ENCODE peak calls at places on chromosomes 16 and 17, in five cellular contexts. Z is GM23248, C is A673, G is AG04450, B is ascending aorta. N is an unnamed sample.

GRCh38 chr17:29005936-29006438 is at the start of gene SEZ6:
- DNase-seq in C (peak; percentile 87), Z (peak; percentile 78), B (peak; percentile 75), G (peak; percentile 7), N (no peak)

GRCh38 chr17:61863801-61864126 is 436 bp upstream of the BRIP1 start:
- DNase-seq in G (no peak), B (no peak), Z (no peak), C (no peak), N (no peak)

GRCh38 chr17:40456396-40456951 is 13.2 kb downstream of the IGFBP4 start:
- DNase-seq in Z (peak; percentile 50), C (no peak), B (no peak), G (no peak), N (no peak)

GRCh38 chr17:3918372-3919122 is 2.3 kb upstream of the P2RX1 start:
- DNase-seq in Z (no peak), G (no peak), C (no peak), B (no peak), N (no peak)

GRCh38 chr16:66428682-66429251 is 1.7 kb downstream of the BEAN1 start:
- DNase-seq in G (no peak), C (no peak), B (peak; percentile 48), Z (no peak), N (no peak)

GRCh38 chr16:87070657-87071056 is 246.5 kb downstream of the C16orf95 start:
- DNase-seq in Z (no peak), B (no peak), C (no peak), G (no peak), N (no peak)

GRCh38 chr16:66975302-66975893 is 13.0 kb upstream of the CES4A start:
- DNase-seq in Z (no peak), C (no peak), G (no peak), B (no peak), N (no peak)

GRCh38 chr17:31321481-31321880 is at the start of gene EVI2A:
- DNase-seq in Z (peak; percentile 80), C (peak; percentile 57), G (no peak), B (no peak), N (no peak)

GRCh38 chr17:17575360-17576251 is 15.9 kb downstream of the PEMT start:
- DNase-seq in G (no peak), Z (peak; percentile 12), C (no peak), B (no peak), N (no peak)

GRCh38 chr17:78847052-78847451 is 6.4 kb upstream of the USP36 start:
- DNase-seq in Z (no peak), G (no peak), C (no peak), B (no peak), N (no peak)

GRCh38 chr17:71486171-71486740 is 634.6 kb upstream of the SOX9 start:
- DNase-seq in Z (peak; percentile 45), B (no peak), C (no peak), G (no peak), N (no peak)

GRCh38 chr17:41329279-41329925 is 13.9 kb upstream of the KRTAP17-1 start:
- DNase-seq in B (no peak), G (no peak), C (peak; percentile 59), Z (peak; percentile 81), N (peak; percentile 22)

GRCh38 chr17:7437369-7437863 is 1.9 kb upstream of the FGF11 start:
- DNase-seq in Z (no peak), C (no peak), B (no peak), G (no peak), N (no peak)

GRCh38 chr17:7438050-7438614 is 1.2 kb upstream of the FGF11 start:
- DNase-seq in C (peak; percentile 90), G (no peak), Z (peak; percentile 40), B (no peak), N (no peak)

GRCh38 chr17:7438656-7439460 is 454 bp upstream of the FGF11 start:
- DNase-seq in Z (no peak), C (no peak), B (no peak), G (no peak), N (no peak)

GRCh38 chr17:7435676-7436555 is 681 bp downstream of the TMEM102 start:
- DNase-seq in C (peak; percentile 78), B (peak; percentile 74), Z (peak; percentile 60), G (no peak), N (no peak)

DNA sequence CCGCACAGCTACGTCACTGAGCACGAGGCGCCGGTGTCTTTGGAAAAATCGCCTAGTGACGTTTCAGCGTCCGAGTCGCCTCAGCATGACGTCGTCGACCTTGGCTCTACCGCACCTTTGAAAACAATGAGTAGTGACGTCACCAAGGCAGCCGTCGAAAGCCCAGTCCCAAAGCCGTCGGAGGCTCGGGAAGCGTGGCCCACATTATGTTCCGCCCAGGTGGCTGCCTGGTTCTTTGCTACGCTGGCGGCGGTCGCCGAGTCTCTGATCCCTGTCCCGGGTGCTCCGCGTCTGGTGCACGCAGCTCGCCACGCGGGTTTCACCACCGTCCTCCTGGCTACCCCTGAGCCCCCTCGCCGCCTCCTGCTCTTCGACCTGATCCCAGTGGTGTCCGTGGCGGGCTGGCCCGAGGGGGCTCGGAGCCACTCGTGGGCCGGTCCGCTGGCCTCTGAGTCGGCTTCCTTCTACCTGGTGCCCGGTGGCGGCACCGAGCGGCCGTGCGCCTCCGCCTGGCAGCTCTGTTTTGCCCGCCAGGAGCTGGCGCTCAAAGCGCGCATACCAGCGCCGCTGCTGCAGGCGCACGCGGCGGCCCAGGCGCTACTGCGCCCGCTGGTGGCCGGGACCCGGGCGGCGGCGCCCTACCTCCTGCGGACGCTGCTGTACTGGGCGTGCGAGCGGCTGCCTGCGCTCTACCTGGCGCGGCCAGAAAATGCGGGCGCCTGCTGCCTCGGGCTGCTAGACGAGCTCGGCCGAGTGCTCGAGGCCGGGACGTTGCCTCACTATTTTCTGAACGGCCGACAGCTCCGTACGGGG is 1.5 kb downstream of the TMEM102 start:
- DNase-seq in Z (peak; percentile 93), G (no peak), B (peak; percentile 86), C (peak; percentile 92), N (no peak)
- H3K27ac ChIP-seq in Z (no peak overlapping the region), G (no peak overlapping the region), B (peak overlapping the region; percentile 45), C (peak overlapping the region; percentile 41), N (no peak overlapping the region)

GRCh38 chr16:17512636-17513220 is 42.0 kb upstream of the XYLT1 start:
- DNase-seq in G (no peak), B (no peak), C (no peak), Z (peak; percentile 73), N (no peak)
- H3K4me3 ChIP-seq in G (no peak overlapping the region), B (no peak overlapping the region), C (no peak overlapping the region), Z (no peak overlapping the region), N (no peak overlapping the region)

GRCh38 chr17:66935717-66936116 is 28.8 kb upstream of the CACNG4 start:
- DNase-seq in B (no peak), Z (no peak), G (no peak), C (no peak), N (no peak)
- H3K9me3 ChIP-seq in B (no peaks in the 10 kb centered on the region), Z (no peaks in the 10 kb centered on the region), G (peaks cover 10% of the 10 kb centered on the region), C (no peaks in the 10 kb centered on the region), N (peaks cover 4% of the 10 kb centered on the region)

GRCh38 chr16:71775949-71776348 is 32.7 kb downstream of the AP1G1 start:
- DNase-seq in Z (no peak), B (no peak), C (no peak), G (no peak), N (no peak)
- H3K27ac ChIP-seq in Z (no peak overlapping the region), B (no peak overlapping the region), C (no peak overlapping the region), G (no peak overlapping the region), N (no peak overlapping the region)

GRCh38 chr16:55057866-55058265 is 127.2 kb downstream of the IRX5 start:
- DNase-seq in B (no peak), C (no peak), G (no peak), Z (no peak), N (no peak)

GRCh38 chr16:55059146-55059545 is 128.5 kb downstream of the IRX5 start:
- DNase-seq in B (no peak), C (no peak), G (no peak), Z (no peak), N (no peak)

GRCh38 chr16:55055262-55055661 is 124.6 kb downstream of the IRX5 start:
- DNase-seq in B (no peak), G (no peak), C (no peak), Z (no peak), N (no peak)

GRCh38 chr16:55058576-55058975 is 127.9 kb downstream of the IRX5 start:
- DNase-seq in B (no peak), C (no peak), G (no peak), Z (no peak), N (no peak)

GRCh38 chr16:55056585-55057520 is 126.2 kb downstream of the IRX5 start:
- DNase-seq in G (no peak), Z (peak; percentile 45), C (peak; percentile 38), B (no peak), N (no peak)
- H3K4me3 ChIP-seq in G (no peak overlapping the region), Z (peak overlapping the region; percentile 58), C (peak overlapping the region; percentile 26), B (peak overlapping the region; percentile 16), N (peak overlapping the region; percentile 35)

GRCh38 chr16:24381470-24382118 is 125.5 kb downstream of the CACNG3 start:
- DNase-seq in C (no peak), G (no peak), Z (no peak), B (no peak), N (no peak)
- H3K9me3 ChIP-seq in C (peaks cover 28% of the 10 kb centered on the region), G (peaks cover 6% of the 10 kb centered on the region), Z (no peaks in the 10 kb centered on the region), B (no peaks in the 10 kb centered on the region), N (peaks cover 5% of the 10 kb centered on the region)

GRCh38 chr17:55264640-55265298 is at the start of gene HLF:
- DNase-seq in C (peak; percentile 90), B (peak; percentile 86), Z (peak; percentile 86), G (no peak), N (peak; percentile 13)
- H3K27ac ChIP-seq in C (no peak within 1 kb of the TSS), B (peak within 1 kb of the TSS; percentile 85), Z (no peak within 1 kb of the TSS), G (no peak within 1 kb of the TSS), N (no peak within 1 kb of the TSS)

GRCh38 chr17:65227637-65228036 is 90.5 kb downstream of the RGS9 start:
- DNase-seq in Z (no peak), C (no peak), G (no peak), B (no peak), N (no peak)

GRCh38 chr17:65230040-65230439 is 92.9 kb downstream of the RGS9 start:
- DNase-seq in Z (no peak), C (peak; percentile 31), G (no peak), B (no peak), N (no peak)

GRCh38 chr17:65228287-65228686 is 91.1 kb downstream of the RGS9 start:
- DNase-seq in B (no peak), Z (no peak), C (no peak), G (no peak), N (no peak)

GRCh38 chr17:65229596-65229995 is 92.4 kb downstream of the RGS9 start:
- DNase-seq in Z (no peak), G (no peak), B (no peak), C (no peak), N (no peak)

GRCh38 chr17:65228734-65229390 is 91.7 kb downstream of the RGS9 start:
- DNase-seq in G (no peak), B (no peak), Z (peak; percentile 34), C (peak; percentile 91), N (no peak)
- H3K4me3 ChIP-seq in G (no peak overlapping the region), B (no peak overlapping the region), Z (no peak overlapping the region), C (no peak overlapping the region), N (no peak overlapping the region)